ENCODE peak calls at places on chromosomes 13 and 19, in eight cellular contexts. B, F, A, D, X, N, Z and V are unnamed samples.

GRCh38 chr13:22001336-22001735 is 330.5 kb downstream of the FGF9 start:
- DNase-seq in F (no peak), N (no peak), Z (no peak), X (no peak), B (no peak), D (no peak), A (no peak), V (no peak)

GRCh38 chr19:35093430-35093829 is 22.2 kb upstream of the FXYD3 start:
- DNase-seq in D (no peak), X (no peak), B (no peak), N (no peak), F (no peak), Z (no peak), A (no peak), V (no peak)

GRCh38 chr19:17136026-17136425 is 60.4 kb downstream of the MYO9B start:
- DNase-seq in X (no peak), N (no peak), Z (no peak), A (no peak), B (no peak), D (no peak), F (no peak), V (no peak)

GRCh38 chr19:8129061-8129460 is 20.3 kb downstream of the FBN3 start:
- DNase-seq in Z (no peak), X (no peak), B (peak; percentile 17), F (no peak), A (no peak), D (no peak), N (no peak), V (no peak)

GRCh38 chr13:48775804-48776203 is 122.1 kb downstream of the CYSLTR2 start:
- DNase-seq in D (no peak), X (no peak), N (no peak), B (no peak), Z (no peak), A (no peak), F (no peak), V (no peak)

GRCh38 chr19:49094505-49095482 is 9.5 kb downstream of the SNRNP70 start:
- DNase-seq in Z (peak; percentile 69), N (no peak), F (no peak), X (no peak), B (no peak), D (no peak), A (no peak), V (no peak)

GRCh38 chr13:113981611-113982295 is 7.9 kb upstream of the C13orf46 start:
- DNase-seq in Z (peak; percentile 7), N (no peak), B (no peak), D (peak; percentile 56), A (peak; percentile 9), X (no peak), F (no peak), V (no peak)

GRCh38 chr19:28242317-28242927 is 970.5 kb downstream of the UQCRFS1 start:
- DNase-seq in F (no peak), X (no peak), Z (no peak), A (no peak), D (no peak), B (no peak), N (peak; percentile 23), V (peak; percentile 59)

GRCh38 chr19:38003427-38004099 is 96.6 kb downstream of the SIPA1L3 start:
- DNase-seq in N (no peak), F (no peak), Z (peak; percentile 68), B (peak; percentile 33), D (peak; percentile 76), A (peak; percentile 55), X (peak; percentile 82), V (peak; percentile 9)

GRCh38 chr19:44566984-44567383 is 37.5 kb upstream of the CEACAM20 start:
- DNase-seq in Z (no peak), F (peak; percentile 89), N (no peak), B (no peak), X (no peak), D (no peak), A (no peak), V (no peak)

GRCh38 chr19:49847731-49848696 is 2.9 kb upstream of the PTOV1 start:
- DNase-seq in D (no peak), B (peak; percentile 25), F (peak; percentile 80), Z (no peak), A (no peak), X (no peak), N (no peak), V (no peak)

GRCh38 chr13:43911871-43912270 is 32.2 kb downstream of the LACC1 start:
- DNase-seq in N (no peak), A (no peak), F (no peak), X (no peak), D (no peak), Z (no peak), B (no peak), V (no peak)

GRCh38 chr13:113495494-113496251 is 5.2 kb upstream of the DCUN1D2 start:
- DNase-seq in D (no peak), Z (no peak), N (no peak), B (no peak), F (no peak), A (no peak), X (no peak), V (no peak)

GRCh38 chr19:41895745-41896580 is 13.0 kb downstream of the ARHGEF1 start:
- DNase-seq in F (no peak), D (no peak), N (peak; percentile 72), X (no peak), A (no peak), Z (no peak), B (no peak), V (no peak)

GRCh38 chr19:28022506-28022905 is 1190.4 kb downstream of the UQCRFS1 start:
- DNase-seq in D (no peak), N (no peak), A (no peak), Z (no peak), F (no peak), X (no peak), B (no peak), V (no peak)

GRCh38 chr19:16917401-16917800 is 28.6 kb downstream of the F2RL3 start:
- DNase-seq in Z (no peak), B (no peak), X (no peak), F (no peak), D (no peak), A (no peak), N (no peak), V (no peak)

GRCh38 chr13:36160297-36160696 is 29.1 kb upstream of the DCLK1 start:
- DNase-seq in Z (no peak), A (no peak), N (no peak), F (no peak), B (no peak), D (no peak), X (no peak), V (no peak)
- H3K27ac ChIP-seq in Z (no peak overlapping the region), A (no peak overlapping the region), N (no peak overlapping the region), F (no peak overlapping the region), B (no peak overlapping the region), D (no peak overlapping the region), X (no peak overlapping the region), V (no peak overlapping the region)

DNA sequence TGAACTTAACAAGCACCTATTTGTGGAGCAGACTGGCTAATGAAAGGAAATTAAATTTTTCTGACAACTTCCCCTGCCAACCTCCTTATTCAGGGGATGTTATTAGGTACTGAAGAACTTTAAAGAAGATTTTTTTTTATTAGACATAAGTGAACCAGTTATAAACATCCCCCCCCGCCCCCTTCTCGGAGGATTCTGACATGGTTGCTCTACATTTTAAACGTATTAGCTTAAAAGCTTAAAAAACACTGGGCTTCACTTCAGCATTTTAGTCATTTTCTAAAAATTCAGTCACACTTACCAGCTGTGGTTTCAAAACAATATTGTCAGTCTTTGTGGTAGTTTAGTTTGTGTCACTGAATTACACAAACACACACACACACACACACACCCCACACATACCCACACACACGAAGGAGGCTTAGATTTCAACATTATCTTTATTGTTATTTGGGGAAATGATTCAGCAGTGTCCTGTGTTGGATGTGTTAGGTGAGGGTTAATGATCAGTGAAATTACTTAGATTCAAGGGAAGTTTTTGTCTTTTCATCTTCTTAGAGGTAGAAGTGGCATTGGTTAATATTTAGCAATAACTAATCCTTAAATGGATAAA is 145.7 kb downstream of the PCCA start:
- DNase-seq in X (no peak), B (no peak), N (peak; percentile 14), A (no peak), D (no peak), Z (no peak), F (no peak), V (no peak)
- H3K4me3 ChIP-seq in X (no peak overlapping the region), B (no peak overlapping the region), N (no peak overlapping the region), A (no peak overlapping the region), D (no peak overlapping the region), Z (no peak overlapping the region), F (no peak overlapping the region), V (no peak overlapping the region)

DNA sequence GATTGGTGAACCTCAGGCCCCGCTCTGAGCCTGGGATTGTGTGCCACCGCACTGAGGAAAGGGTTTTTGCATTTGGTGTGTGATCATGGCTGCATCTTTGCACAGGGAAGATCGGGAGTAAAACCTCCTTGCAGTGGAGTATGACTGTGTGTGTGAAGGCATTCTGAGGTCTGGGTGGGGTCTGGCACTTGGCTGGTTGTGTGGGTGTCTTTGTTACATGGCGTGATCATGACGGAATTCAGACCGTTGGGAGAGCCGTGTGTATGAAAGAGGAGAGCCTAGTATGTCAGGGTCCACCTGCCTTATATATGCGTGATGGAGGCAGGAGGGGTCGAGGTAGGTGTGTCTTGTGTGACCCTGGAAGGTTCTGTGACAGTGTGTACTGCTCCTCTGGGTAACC is 740 bp upstream of the BEST2 start:
- DNase-seq in D (no peak), B (no peak), A (no peak), Z (no peak), X (no peak), N (no peak), F (no peak), V (no peak)
- H3K27ac ChIP-seq in D (no peak overlapping the region), B (no peak overlapping the region), A (no peak overlapping the region), Z (no peak overlapping the region), X (no peak overlapping the region), N (no peak overlapping the region), F (no peak overlapping the region), V (no peak overlapping the region)

GRCh38 chr13:84207509-84207908 is 325.2 kb upstream of the SLITRK1 start:
- DNase-seq in N (no peak), X (no peak), Z (no peak), A (no peak), D (no peak), B (no peak), F (no peak), V (no peak)
- H3K4me3 ChIP-seq in N (no peak overlapping the region), X (no peak overlapping the region), Z (no peak overlapping the region), A (no peak overlapping the region), D (no peak overlapping the region), B (no peak overlapping the region), F (no peak overlapping the region), V (no peak overlapping the region)

DNA sequence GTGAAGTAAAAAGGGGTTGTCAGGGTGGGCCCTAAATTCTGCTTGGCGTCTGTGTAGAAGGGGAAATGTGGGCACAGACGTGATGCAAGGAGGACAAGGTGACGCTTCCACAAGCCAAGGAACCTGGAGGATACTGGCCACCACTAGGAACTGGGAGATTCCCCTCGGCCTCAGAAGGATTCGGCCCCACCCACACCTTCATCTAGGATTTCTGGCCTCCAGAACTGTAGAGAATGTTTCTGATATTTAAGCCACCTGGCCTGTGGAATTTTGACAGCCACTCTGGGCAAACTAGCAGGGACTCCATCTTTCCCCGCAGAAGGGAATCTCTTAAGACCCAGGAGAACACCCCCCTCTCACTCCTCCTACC is 1.1 kb downstream of the PLEKHJ1 start:
- DNase-seq in D (no peak), F (no peak), X (no peak), N (no peak), Z (no peak), B (no peak), A (no peak), V (no peak)
- H3K27ac ChIP-seq in D (peak overlapping the region; percentile 100), F (no peak overlapping the region), X (peak overlapping the region; percentile 97), N (peak overlapping the region; percentile 99), Z (peak overlapping the region; percentile 100), B (peak overlapping the region; percentile 100), A (peak overlapping the region; percentile 99), V (peak overlapping the region; percentile 36)